ENCODE peak calls at places on chromosomes 7 and 10, in nine cellular contexts. One of them, this sample, is unnamed.
A peak's percentile ranks its signal among the peaks of the same experiment; 100 is the strongest.

GRCh38 chr10:11612004-11613001 is 853 bp upstream of the USP6NL start:
- DNase-seq in progenitor cell of endocrine pancreas: no peak
- DNase-seq in A549: no peak
- DNase-seq in endodermal cell: no peak
- DNase-seq in HCT116: no peak
- DNase-seq in cardiac fibroblast: peak; percentile 18
- DNase-seq in cardiac muscle cell: peak; percentile 12
- DNase-seq in neural progenitor cell: no peak
- DNase-seq in mucosa of descending colon: no peak
- DNase-seq in this sample: no peak

GRCh38 chr10:113297226-113297625 is 255.6 kb upstream of the HABP2 start:
- DNase-seq in progenitor cell of endocrine pancreas: no peak
- DNase-seq in A549: no peak
- DNase-seq in endodermal cell: no peak
- DNase-seq in HCT116: no peak
- DNase-seq in cardiac fibroblast: peak; percentile 51
- DNase-seq in cardiac muscle cell: peak; percentile 16
- DNase-seq in neural progenitor cell: no peak
- DNase-seq in mucosa of descending colon: no peak
- DNase-seq in this sample: no peak

GRCh38 chr7:133491846-133492652 is 239.2 kb downstream of the EXOC4 start:
- DNase-seq in progenitor cell of endocrine pancreas: no peak
- DNase-seq in A549: no peak
- DNase-seq in endodermal cell: no peak
- DNase-seq in HCT116: no peak
- DNase-seq in cardiac fibroblast: peak; percentile 29
- DNase-seq in cardiac muscle cell: peak; percentile 3
- DNase-seq in neural progenitor cell: no peak
- DNase-seq in mucosa of descending colon: no peak
- DNase-seq in this sample: no peak

GRCh38 chr7:20928022-20928421 is 141.3 kb upstream of the SP8 start:
- DNase-seq in progenitor cell of endocrine pancreas: no peak
- DNase-seq in A549: no peak
- DNase-seq in endodermal cell: no peak
- DNase-seq in HCT116: no peak
- DNase-seq in cardiac fibroblast: no peak
- DNase-seq in cardiac muscle cell: no peak
- DNase-seq in neural progenitor cell: no peak
- DNase-seq in mucosa of descending colon: no peak
- DNase-seq in this sample: no peak

GRCh38 chr10:53357587-53357986 is 585.0 kb upstream of the MBL2 start:
- DNase-seq in progenitor cell of endocrine pancreas: no peak
- DNase-seq in A549: no peak
- DNase-seq in endodermal cell: no peak
- DNase-seq in HCT116: no peak
- DNase-seq in cardiac fibroblast: no peak
- DNase-seq in cardiac muscle cell: no peak
- DNase-seq in neural progenitor cell: peak; percentile 2
- DNase-seq in mucosa of descending colon: no peak
- DNase-seq in this sample: no peak

GRCh38 chr10:50501899-50502556 is 121.7 kb downstream of the SGMS1 start:
- DNase-seq in progenitor cell of endocrine pancreas: no peak
- DNase-seq in A549: no peak
- DNase-seq in endodermal cell: no peak
- DNase-seq in HCT116: no peak
- DNase-seq in cardiac fibroblast: no peak
- DNase-seq in cardiac muscle cell: peak; percentile 27
- DNase-seq in neural progenitor cell: no peak
- DNase-seq in mucosa of descending colon: no peak
- DNase-seq in this sample: no peak

GRCh38 chr7:20317413-20317812 is 13.3 kb upstream of the ITGB8 start:
- DNase-seq in progenitor cell of endocrine pancreas: no peak
- DNase-seq in A549: no peak
- DNase-seq in endodermal cell: no peak
- DNase-seq in HCT116: no peak
- DNase-seq in cardiac fibroblast: no peak
- DNase-seq in cardiac muscle cell: no peak
- DNase-seq in neural progenitor cell: no peak
- DNase-seq in mucosa of descending colon: no peak
- DNase-seq in this sample: no peak

GRCh38 chr7:137953692-137954470 is 48.0 kb downstream of the CREB3L2 start:
- DNase-seq in progenitor cell of endocrine pancreas: no peak
- DNase-seq in A549: peak; percentile 89
- DNase-seq in endodermal cell: peak; percentile 84
- DNase-seq in HCT116: peak; percentile 27
- DNase-seq in cardiac fibroblast: peak; percentile 80
- DNase-seq in cardiac muscle cell: peak; percentile 60
- DNase-seq in neural progenitor cell: peak; percentile 61
- DNase-seq in mucosa of descending colon: no peak
- DNase-seq in this sample: no peak

GRCh38 chr10:113266152-113266551 is 286.7 kb upstream of the HABP2 start:
- DNase-seq in progenitor cell of endocrine pancreas: no peak
- DNase-seq in A549: no peak
- DNase-seq in endodermal cell: no peak
- DNase-seq in HCT116: no peak
- DNase-seq in cardiac fibroblast: no peak
- DNase-seq in cardiac muscle cell: no peak
- DNase-seq in neural progenitor cell: no peak
- DNase-seq in mucosa of descending colon: no peak
- DNase-seq in this sample: no peak

GRCh38 chr10:1180836-1181235 is 124.7 kb downstream of the WDR37 start:
- DNase-seq in progenitor cell of endocrine pancreas: no peak
- DNase-seq in A549: peak; percentile 10
- DNase-seq in endodermal cell: peak; percentile 75
- DNase-seq in HCT116: no peak
- DNase-seq in cardiac fibroblast: no peak
- DNase-seq in cardiac muscle cell: no peak
- DNase-seq in neural progenitor cell: peak; percentile 36
- DNase-seq in mucosa of descending colon: no peak
- DNase-seq in this sample: no peak

GRCh38 chr10:6212266-6212640 is 9.5 kb downstream of the PFKFB3 start:
- DNase-seq in progenitor cell of endocrine pancreas: no peak
- DNase-seq in A549: no peak
- DNase-seq in endodermal cell: no peak
- DNase-seq in HCT116: no peak
- DNase-seq in cardiac fibroblast: no peak
- DNase-seq in cardiac muscle cell: no peak
- DNase-seq in neural progenitor cell: no peak
- DNase-seq in mucosa of descending colon: no peak
- DNase-seq in this sample: no peak

GRCh38 chr7:157855452-157856213 is 518.8 kb downstream of the DNAJB6 start:
- DNase-seq in progenitor cell of endocrine pancreas: no peak
- DNase-seq in A549: no peak
- DNase-seq in endodermal cell: no peak
- DNase-seq in HCT116: no peak
- DNase-seq in cardiac fibroblast: no peak
- DNase-seq in cardiac muscle cell: no peak
- DNase-seq in neural progenitor cell: peak; percentile 50
- DNase-seq in mucosa of descending colon: no peak
- DNase-seq in this sample: no peak

GRCh38 chr7:32479574-32480200 is 10.5 kb downstream of the LSM5 start:
- DNase-seq in progenitor cell of endocrine pancreas: no peak
- DNase-seq in A549: peak; percentile 62
- DNase-seq in endodermal cell: peak; percentile 63
- DNase-seq in HCT116: peak; percentile 49
- DNase-seq in cardiac fibroblast: peak; percentile 77
- DNase-seq in cardiac muscle cell: peak; percentile 76
- DNase-seq in neural progenitor cell: peak; percentile 61
- DNase-seq in mucosa of descending colon: no peak
- DNase-seq in this sample: no peak

DNA sequence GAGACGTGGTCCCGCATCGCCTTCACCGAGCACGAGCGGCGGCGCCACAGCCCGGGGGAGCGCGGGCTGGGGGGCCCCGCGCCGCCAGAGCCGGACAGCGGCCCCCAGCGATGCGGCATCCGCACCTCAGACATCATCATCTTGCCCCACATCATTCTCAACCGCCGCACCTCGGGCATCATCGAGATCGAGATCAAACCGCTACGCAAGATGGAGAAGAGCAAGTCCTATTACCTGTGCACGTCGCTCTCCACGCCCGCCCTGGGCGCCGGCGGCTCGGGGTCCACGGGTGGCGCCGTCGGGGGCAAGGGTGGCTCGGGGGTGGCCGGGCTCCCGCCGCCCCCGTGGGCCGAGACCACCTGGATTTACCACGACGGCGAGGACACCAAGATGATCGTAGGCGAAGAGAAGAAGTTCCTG is 733 bp downstream of the CNNM2 start:
- DNase-seq in progenitor cell of endocrine pancreas: no peak
- DNase-seq in A549: peak; percentile 33
- DNase-seq in endodermal cell: peak; percentile 73
- DNase-seq in HCT116: no peak
- DNase-seq in cardiac fibroblast: no peak
- DNase-seq in cardiac muscle cell: no peak
- DNase-seq in neural progenitor cell: peak; percentile 48
- DNase-seq in mucosa of descending colon: peak; percentile 58
- DNase-seq in this sample: no peak
- TF ChIP-seq CTCF in progenitor cell of endocrine pancreas: no peak
- TF ChIP-seq CTCF in A549: no peak
- TF ChIP-seq CTCF in endodermal cell: no peak
- TF ChIP-seq CTCF in HCT116: no peak
- TF ChIP-seq CTCF in cardiac fibroblast: no peak
- TF ChIP-seq CTCF in cardiac muscle cell: no peak
- TF ChIP-seq CTCF in neural progenitor cell: no peak
- TF ChIP-seq CTCF in mucosa of descending colon: no peak
- TF ChIP-seq CTCF in this sample: no peak

DNA sequence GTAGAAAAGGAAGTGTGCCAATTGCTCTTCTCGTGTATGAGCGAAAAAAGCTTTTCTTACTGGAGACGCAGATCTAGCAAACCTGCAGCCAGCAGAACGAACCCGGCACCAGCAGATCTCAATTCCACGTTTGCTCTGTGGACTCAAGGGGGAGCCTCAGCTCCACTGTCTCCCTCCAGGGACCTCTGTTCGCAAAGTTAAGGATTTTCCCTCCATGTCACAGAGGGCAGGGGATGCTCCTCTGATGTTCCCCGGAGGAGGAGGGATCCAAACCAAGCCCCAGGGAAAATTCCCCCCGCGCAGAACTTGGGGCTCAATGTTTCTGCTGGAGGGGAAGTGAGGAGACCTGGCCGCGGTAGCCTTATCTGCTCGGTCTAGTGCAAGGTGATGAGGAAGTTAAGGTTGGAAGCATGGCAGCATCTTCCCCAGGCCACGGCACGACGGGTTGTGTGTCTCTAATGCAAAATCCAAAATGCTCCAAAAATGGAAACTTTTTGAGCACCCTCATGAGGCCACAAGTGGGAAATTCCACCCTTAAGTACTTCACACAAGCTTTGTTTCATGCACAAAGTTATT is 9.0 kb downstream of the IQCE start:
- DNase-seq in progenitor cell of endocrine pancreas: no peak
- DNase-seq in A549: no peak
- DNase-seq in endodermal cell: peak; percentile 85
- DNase-seq in HCT116: no peak
- DNase-seq in cardiac fibroblast: peak; percentile 48
- DNase-seq in cardiac muscle cell: peak; percentile 55
- DNase-seq in neural progenitor cell: peak; percentile 76
- DNase-seq in mucosa of descending colon: no peak
- DNase-seq in this sample: no peak
- TF ChIP-seq CTCF in progenitor cell of endocrine pancreas: peak; percentile 36
- TF ChIP-seq CTCF in A549: peak; percentile 17
- TF ChIP-seq CTCF in endodermal cell: peak; percentile 80
- TF ChIP-seq CTCF in HCT116: peak; percentile 38
- TF ChIP-seq CTCF in cardiac fibroblast: peak; percentile 66
- TF ChIP-seq CTCF in cardiac muscle cell: peak; percentile 58
- TF ChIP-seq CTCF in neural progenitor cell: peak; percentile 67
- TF ChIP-seq CTCF in mucosa of descending colon: no peak
- TF ChIP-seq CTCF in this sample: peak; percentile 66

GRCh38 chr10:132396495-132397035 is 435 bp upstream of the PWWP2B start:
- DNase-seq in progenitor cell of endocrine pancreas: peak; percentile 62
- DNase-seq in A549: no peak
- DNase-seq in endodermal cell: peak; percentile 82
- DNase-seq in HCT116: no peak
- DNase-seq in cardiac fibroblast: peak; percentile 21
- DNase-seq in cardiac muscle cell: peak; percentile 56
- DNase-seq in neural progenitor cell: peak; percentile 86
- DNase-seq in mucosa of descending colon: peak; percentile 85
- DNase-seq in this sample: no peak
- TF ChIP-seq CTCF in progenitor cell of endocrine pancreas: peak; percentile 55
- TF ChIP-seq CTCF in A549: peak; percentile 35
- TF ChIP-seq CTCF in endodermal cell: peak; percentile 46
- TF ChIP-seq CTCF in HCT116: no peak
- TF ChIP-seq CTCF in cardiac fibroblast: no peak
- TF ChIP-seq CTCF in cardiac muscle cell: no peak
- TF ChIP-seq CTCF in neural progenitor cell: peak; percentile 48
- TF ChIP-seq CTCF in mucosa of descending colon: peak; percentile 49
- TF ChIP-seq CTCF in this sample: peak; percentile 43

DNA sequence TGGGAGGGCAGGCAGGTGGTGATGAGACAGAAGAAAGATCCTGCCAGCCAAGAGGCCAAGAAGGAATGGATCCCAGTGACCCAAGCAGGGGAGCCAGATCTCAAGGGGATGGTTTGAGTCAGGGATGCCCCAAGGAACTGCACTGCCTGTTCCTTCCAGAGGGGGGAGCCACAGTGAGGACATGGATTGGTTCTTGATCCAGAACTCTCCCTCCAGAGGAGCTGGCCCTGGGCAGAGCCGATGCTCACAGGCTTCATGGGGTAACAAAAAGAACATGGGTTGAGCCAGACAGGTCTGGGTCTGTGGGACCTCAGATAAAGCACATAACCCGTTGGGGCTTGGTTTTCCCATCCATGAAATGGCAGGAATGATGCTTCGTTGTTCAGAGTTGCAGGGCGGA is 4.6 kb upstream of the DENND2A start:
- DNase-seq in progenitor cell of endocrine pancreas: no peak
- DNase-seq in A549: no peak
- DNase-seq in endodermal cell: peak; percentile 91
- DNase-seq in HCT116: no peak
- DNase-seq in cardiac fibroblast: no peak
- DNase-seq in cardiac muscle cell: no peak
- DNase-seq in neural progenitor cell: peak; percentile 31
- DNase-seq in mucosa of descending colon: no peak
- DNase-seq in this sample: no peak
- TF ChIP-seq CTCF in progenitor cell of endocrine pancreas: peak; percentile 33
- TF ChIP-seq CTCF in A549: peak; percentile 12
- TF ChIP-seq CTCF in endodermal cell: peak; percentile 81
- TF ChIP-seq CTCF in HCT116: peak; percentile 70
- TF ChIP-seq CTCF in cardiac fibroblast: peak; percentile 52
- TF ChIP-seq CTCF in cardiac muscle cell: peak; percentile 40
- TF ChIP-seq CTCF in neural progenitor cell: peak; percentile 56
- TF ChIP-seq CTCF in mucosa of descending colon: no peak
- TF ChIP-seq CTCF in this sample: peak; percentile 40

DNA sequence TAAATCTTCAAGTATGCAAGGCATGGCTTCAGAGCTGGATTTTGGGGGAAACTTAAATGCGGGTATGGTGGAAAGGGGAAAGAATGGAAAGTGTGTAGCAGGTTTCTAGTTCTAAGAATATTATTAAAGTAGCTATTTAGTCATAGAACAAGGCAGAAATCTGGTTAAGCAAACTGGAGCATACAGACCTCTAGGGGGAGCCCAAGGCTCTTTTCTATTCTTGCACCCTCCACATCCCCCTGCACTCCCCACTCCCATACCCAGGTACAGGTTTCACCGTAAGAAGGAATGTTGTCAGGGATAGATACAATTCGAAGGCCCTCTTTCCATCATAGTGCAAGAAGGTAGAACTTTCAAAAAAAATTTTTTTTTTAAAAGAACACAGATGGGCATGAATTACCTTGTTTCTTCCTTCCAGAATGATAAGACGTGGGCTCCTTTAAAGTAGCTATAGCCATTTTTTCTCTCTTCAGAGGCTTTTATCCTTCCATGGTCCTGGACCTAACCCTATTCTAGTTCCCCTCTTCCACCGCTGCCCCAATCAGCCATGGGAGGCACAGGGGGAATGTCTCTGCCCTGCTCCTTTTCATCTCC is 41.5 kb upstream of the SMIM30 start:
- DNase-seq in progenitor cell of endocrine pancreas: no peak
- DNase-seq in A549: peak; percentile 16
- DNase-seq in endodermal cell: peak; percentile 79
- DNase-seq in HCT116: peak; percentile 39
- DNase-seq in cardiac fibroblast: peak; percentile 63
- DNase-seq in cardiac muscle cell: peak; percentile 54
- DNase-seq in neural progenitor cell: peak; percentile 63
- DNase-seq in mucosa of descending colon: no peak
- DNase-seq in this sample: no peak
- TF ChIP-seq CTCF in progenitor cell of endocrine pancreas: peak; percentile 69
- TF ChIP-seq CTCF in A549: peak; percentile 54
- TF ChIP-seq CTCF in endodermal cell: peak; percentile 90
- TF ChIP-seq CTCF in HCT116: peak; percentile 75
- TF ChIP-seq CTCF in cardiac fibroblast: peak; percentile 70
- TF ChIP-seq CTCF in cardiac muscle cell: peak; percentile 77
- TF ChIP-seq CTCF in neural progenitor cell: peak; percentile 81
- TF ChIP-seq CTCF in mucosa of descending colon: peak; percentile 37
- TF ChIP-seq CTCF in this sample: peak; percentile 84